ENCODE peak calls at places on chromosomes 2 and 18, in four cellular contexts. One of them, this sample, is unnamed.

GRCh38 chr2:6917761-6918421 is 679 bp downstream of the RNF144A start:
- DNase-seq in fibroblast of lung: no peak
- DNase-seq in tibial artery: no peak
- DNase-seq in PC-3: no peak
- DNase-seq in this sample: no peak

GRCh38 chr2:7118606-7119503 is 201.6 kb downstream of the RNF144A start:
- DNase-seq in PC-3: peak; percentile 61
- DNase-seq in tibial artery: no peak
- DNase-seq in fibroblast of lung: peak; percentile 26
- DNase-seq in this sample: peak; percentile 27

GRCh38 chr2:63189026-63189425 is 138.4 kb downstream of the OTX1 start:
- DNase-seq in fibroblast of lung: peak; percentile 35
- DNase-seq in tibial artery: no peak
- DNase-seq in PC-3: peak; percentile 68
- DNase-seq in this sample: peak; percentile 34

GRCh38 chr2:177489719-177490301 is 97.2 kb downstream of the AGPS start:
- DNase-seq in fibroblast of lung: peak; percentile 19
- DNase-seq in tibial artery: no peak
- DNase-seq in PC-3: peak; percentile 56
- DNase-seq in this sample: no peak

GRCh38 chr2:38907743-38908562 is 18.3 kb downstream of the ARHGEF33 start:
- DNase-seq in fibroblast of lung: no peak
- DNase-seq in tibial artery: no peak
- DNase-seq in PC-3: peak; percentile 30
- DNase-seq in this sample: peak; percentile 52

GRCh38 chr18:49520661-49521145 is 33.7 kb upstream of the C18orf32 start:
- DNase-seq in tibial artery: no peak
- DNase-seq in PC-3: peak; percentile 41
- DNase-seq in fibroblast of lung: peak; percentile 32
- DNase-seq in this sample: no peak

GRCh38 chr2:218428846-218429558 is 10.1 kb downstream of the VIL1 start:
- DNase-seq in PC-3: no peak
- DNase-seq in tibial artery: no peak
- DNase-seq in fibroblast of lung: no peak
- DNase-seq in this sample: peak; percentile 16

GRCh38 chr2:118845005-118845842 is 2.2 kb downstream of the EN1 start:
- DNase-seq in fibroblast of lung: no peak
- DNase-seq in tibial artery: no peak
- DNase-seq in PC-3: no peak
- DNase-seq in this sample: no peak

GRCh38 chr2:241649414-241649813 is 11.9 kb downstream of the ATG4B start:
- DNase-seq in PC-3: no peak
- DNase-seq in tibial artery: no peak
- DNase-seq in fibroblast of lung: no peak
- DNase-seq in this sample: no peak

GRCh38 chr2:177119099-177119498 is 93.5 kb upstream of the HNRNPA3 start:
- DNase-seq in tibial artery: no peak
- DNase-seq in PC-3: no peak
- DNase-seq in fibroblast of lung: no peak
- DNase-seq in this sample: no peak

GRCh38 chr2:37984589-37984988 is 59.5 kb downstream of the RMDN2 start:
- DNase-seq in tibial artery: no peak
- DNase-seq in PC-3: peak; percentile 41
- DNase-seq in fibroblast of lung: peak; percentile 16
- DNase-seq in this sample: no peak

GRCh38 chr18:39051013-39051412 is 1485.4 kb upstream of the CELF4 start:
- DNase-seq in fibroblast of lung: peak; percentile 43
- DNase-seq in tibial artery: no peak
- DNase-seq in PC-3: no peak
- DNase-seq in this sample: no peak

GRCh38 chr2:204726831-204727230 is 181.6 kb downstream of the PARD3B start:
- DNase-seq in tibial artery: no peak
- DNase-seq in fibroblast of lung: no peak
- DNase-seq in PC-3: no peak
- DNase-seq in this sample: no peak

GRCh38 chr18:76490701-76491171 is 4.3 kb downstream of the ZNF516 start:
- DNase-seq in PC-3: no peak
- DNase-seq in fibroblast of lung: peak; percentile 30
- DNase-seq in tibial artery: no peak
- DNase-seq in this sample: peak; percentile 56

GRCh38 chr18:45687617-45688016 is 36.4 kb upstream of the SLC14A1 start:
- DNase-seq in fibroblast of lung: no peak
- DNase-seq in PC-3: no peak
- DNase-seq in tibial artery: no peak
- DNase-seq in this sample: peak; percentile 38

GRCh38 chr18:55422456-55423185 is 165.4 kb downstream of the TCF4 start:
- DNase-seq in tibial artery: peak; percentile 47
- DNase-seq in fibroblast of lung: peak; percentile 79
- DNase-seq in PC-3: no peak
- DNase-seq in this sample: no peak

GRCh38 chr2:33448216-33448899 is 28.1 kb upstream of the RASGRP3 start:
- DNase-seq in fibroblast of lung: no peak
- DNase-seq in tibial artery: no peak
- DNase-seq in PC-3: no peak
- DNase-seq in this sample: no peak

GRCh38 chr2:22055784-22056620 is 932.2 kb downstream of the TDRD15 start:
- DNase-seq in tibial artery: no peak
- DNase-seq in PC-3: no peak
- DNase-seq in fibroblast of lung: no peak
- DNase-seq in this sample: no peak

GRCh38 chr2:94874277-94874997 is 3.2 kb downstream of the TEKT4 start:
- DNase-seq in fibroblast of lung: peak; percentile 15
- DNase-seq in PC-3: peak; percentile 80
- DNase-seq in tibial artery: no peak
- DNase-seq in this sample: peak; percentile 90

GRCh38 chr2:202023198-202023903 is 10.3 kb upstream of the FZD7 start:
- DNase-seq in PC-3: no peak
- DNase-seq in tibial artery: no peak
- DNase-seq in fibroblast of lung: no peak
- DNase-seq in this sample: no peak

GRCh38 chr2:54207666-54208195 is 48.3 kb downstream of the TSPYL6 start:
- DNase-seq in PC-3: no peak
- DNase-seq in tibial artery: no peak
- DNase-seq in fibroblast of lung: peak; percentile 57
- DNase-seq in this sample: no peak

GRCh38 chr2:102436284-102436683 is 13.3 kb downstream of the IL18RAP start:
- DNase-seq in fibroblast of lung: peak; percentile 78
- DNase-seq in PC-3: no peak
- DNase-seq in tibial artery: no peak
- DNase-seq in this sample: no peak

GRCh38 chr18:1930291-1931270 is 640.7 kb downstream of the METTL4 start:
- DNase-seq in fibroblast of lung: no peak
- DNase-seq in PC-3: no peak
- DNase-seq in tibial artery: no peak
- DNase-seq in this sample: no peak

GRCh38 chr2:6283259-6283658 is 582.4 kb downstream of the CMPK2 start:
- DNase-seq in PC-3: no peak
- DNase-seq in tibial artery: no peak
- DNase-seq in fibroblast of lung: peak; percentile 7
- DNase-seq in this sample: no peak

GRCh38 chr2:7904319-7904718 is 777.5 kb upstream of the ID2 start:
- DNase-seq in fibroblast of lung: no peak
- DNase-seq in tibial artery: no peak
- DNase-seq in PC-3: no peak
- DNase-seq in this sample: no peak

GRCh38 chr18:43486462-43486861 is 209.2 kb upstream of the SYT4 start:
- DNase-seq in fibroblast of lung: no peak
- DNase-seq in PC-3: no peak
- DNase-seq in tibial artery: no peak
- DNase-seq in this sample: no peak

GRCh38 chr2:177147093-177147694 is 65.4 kb upstream of the HNRNPA3 start:
- DNase-seq in tibial artery: no peak
- DNase-seq in fibroblast of lung: peak; percentile 47
- DNase-seq in PC-3: peak; percentile 77
- DNase-seq in this sample: peak; percentile 47

GRCh38 chr2:31263636-31264190 is 29.8 kb downstream of the EHD3 start:
- DNase-seq in tibial artery: no peak
- DNase-seq in PC-3: no peak
- DNase-seq in fibroblast of lung: no peak
- DNase-seq in this sample: no peak
- TF ChIP-seq CTCF in tibial artery: peak; percentile 35
- TF ChIP-seq CTCF in PC-3: no peak
- TF ChIP-seq CTCF in fibroblast of lung: no peak
- TF ChIP-seq CTCF in this sample: peak; percentile 14

GRCh38 chr2:101188683-101189405 is 37.7 kb upstream of the TBC1D8 start:
- DNase-seq in PC-3: peak; percentile 71
- DNase-seq in fibroblast of lung: peak; percentile 26
- DNase-seq in tibial artery: no peak
- DNase-seq in this sample: no peak
- TF ChIP-seq CTCF in PC-3: peak; percentile 84
- TF ChIP-seq CTCF in fibroblast of lung: peak; percentile 67
- TF ChIP-seq CTCF in tibial artery: peak; percentile 20
- TF ChIP-seq CTCF in this sample: peak; percentile 5

GRCh38 chr18:73352546-73352945 is 484.8 kb upstream of the NETO1 start:
- DNase-seq in fibroblast of lung: no peak
- DNase-seq in tibial artery: no peak
- DNase-seq in PC-3: no peak
- DNase-seq in this sample: no peak
- TF ChIP-seq CTCF in fibroblast of lung: no peak
- TF ChIP-seq CTCF in tibial artery: no peak
- TF ChIP-seq CTCF in PC-3: no peak
- TF ChIP-seq CTCF in this sample: no peak

DNA sequence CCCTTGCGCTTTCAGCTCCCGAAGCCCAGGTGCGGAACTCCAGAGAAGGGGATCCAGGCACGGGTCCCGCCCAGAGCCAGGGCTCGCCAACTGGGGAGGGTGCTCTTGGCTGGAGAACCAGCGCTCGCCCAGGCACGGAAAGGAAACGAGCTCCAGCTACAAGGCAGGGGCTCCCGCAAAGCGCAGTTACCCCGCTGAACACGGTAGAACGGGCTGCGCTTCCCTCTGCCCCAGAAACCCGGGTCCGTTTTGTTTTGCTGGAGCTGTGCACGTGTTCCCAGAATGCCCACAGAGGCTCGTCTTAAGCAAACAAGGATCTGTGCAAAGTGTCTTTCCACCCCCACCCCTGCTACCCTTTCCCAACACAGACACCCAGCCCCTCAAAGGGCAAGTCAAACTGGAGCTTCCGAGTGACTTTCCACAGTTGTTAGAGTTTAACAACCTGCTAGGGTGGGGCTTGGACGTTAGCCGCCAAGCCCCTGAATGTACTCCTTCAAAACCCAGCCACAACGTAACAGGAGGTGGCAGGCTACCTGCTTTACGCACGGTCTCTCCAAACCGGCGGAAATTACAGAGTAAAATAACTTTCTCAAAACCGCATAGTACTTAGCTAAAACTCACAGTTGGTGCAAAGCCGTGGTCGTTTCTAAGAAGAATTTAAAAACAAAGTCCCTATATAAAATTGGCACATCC is 772 bp downstream of the RNF125 start:
- DNase-seq in tibial artery: peak; percentile 27
- DNase-seq in PC-3: peak; percentile 9
- DNase-seq in fibroblast of lung: peak; percentile 58
- DNase-seq in this sample: peak; percentile 53
- TF ChIP-seq CTCF in tibial artery: no peak
- TF ChIP-seq CTCF in PC-3: no peak
- TF ChIP-seq CTCF in fibroblast of lung: no peak
- TF ChIP-seq CTCF in this sample: no peak

DNA sequence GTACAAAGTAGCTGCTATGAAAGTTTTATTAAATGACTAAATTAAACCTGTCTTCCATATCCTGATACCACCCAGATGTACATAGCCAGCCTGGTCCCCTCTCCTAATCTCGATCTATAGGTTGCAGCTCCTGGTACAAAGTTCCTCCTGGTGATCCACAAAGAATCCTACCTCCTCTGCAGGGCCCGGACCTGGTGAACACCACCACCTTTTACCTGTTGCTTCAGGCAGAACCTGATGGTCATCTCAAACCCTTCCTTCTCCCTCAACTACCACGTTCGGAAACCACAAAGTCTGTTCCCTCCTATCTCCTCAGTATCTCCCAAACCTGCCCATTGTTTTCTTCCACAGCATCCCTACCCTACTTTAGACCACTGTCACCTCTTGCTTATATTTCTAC is 15.5 kb downstream of the FOXI3 start:
- DNase-seq in fibroblast of lung: no peak
- DNase-seq in tibial artery: no peak
- DNase-seq in PC-3: no peak
- DNase-seq in this sample: no peak
- TF ChIP-seq CTCF in fibroblast of lung: no peak
- TF ChIP-seq CTCF in tibial artery: no peak
- TF ChIP-seq CTCF in PC-3: no peak
- TF ChIP-seq CTCF in this sample: no peak

GRCh38 chr18:12276736-12277554 is 22.8 kb downstream of the CIDEA start:
- DNase-seq in fibroblast of lung: no peak
- DNase-seq in tibial artery: no peak
- DNase-seq in PC-3: no peak
- DNase-seq in this sample: no peak

GRCh38 chr18:12274793-12275192 is 20.6 kb downstream of the CIDEA start:
- DNase-seq in tibial artery: no peak
- DNase-seq in PC-3: no peak
- DNase-seq in fibroblast of lung: no peak
- DNase-seq in this sample: no peak

GRCh38 chr18:12278765-12279682 is 24.9 kb downstream of the CIDEA start:
- DNase-seq in PC-3: no peak
- DNase-seq in fibroblast of lung: peak; percentile 98
- DNase-seq in tibial artery: peak; percentile 90
- DNase-seq in this sample: no peak

GRCh38 chr18:12279781-12280531 is 25.8 kb downstream of the CIDEA start:
- DNase-seq in fibroblast of lung: no peak
- DNase-seq in PC-3: no peak
- DNase-seq in tibial artery: no peak
- DNase-seq in this sample: no peak

DNA sequence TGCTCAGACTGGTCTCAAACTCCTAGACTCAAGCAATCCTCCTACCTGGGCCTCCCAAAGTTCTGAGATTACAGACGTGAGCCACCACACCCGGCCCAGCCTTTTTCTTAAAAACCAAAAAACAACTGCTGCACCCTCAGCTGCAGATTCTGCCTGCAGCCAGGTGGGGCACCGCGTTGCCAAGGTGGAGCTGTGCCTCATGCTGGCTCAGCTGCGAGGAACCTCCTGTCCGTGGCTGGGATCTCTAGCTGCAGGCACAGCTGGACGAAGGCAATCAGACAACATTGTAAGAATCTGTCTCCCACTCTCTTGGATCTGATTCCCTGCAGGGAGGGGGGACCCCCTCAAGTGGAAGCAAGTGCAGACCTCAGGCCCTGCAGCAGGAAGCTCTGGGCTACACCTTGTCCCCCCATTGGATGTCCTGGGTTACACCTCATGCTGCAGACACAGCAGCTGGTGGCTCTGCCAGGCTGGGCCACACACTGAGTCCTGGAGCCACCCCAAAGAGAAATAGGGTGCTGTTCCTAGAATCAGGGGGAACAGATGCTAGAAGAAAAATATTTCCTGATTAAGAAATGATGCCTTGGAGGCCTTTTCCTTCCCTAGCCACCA is 24.1 kb downstream of the CIDEA start:
- DNase-seq in tibial artery: no peak
- DNase-seq in fibroblast of lung: no peak
- DNase-seq in PC-3: peak; percentile 50
- DNase-seq in this sample: no peak
- TF ChIP-seq CTCF in tibial artery: no peak
- TF ChIP-seq CTCF in fibroblast of lung: no peak
- TF ChIP-seq CTCF in PC-3: peak; percentile 67
- TF ChIP-seq CTCF in this sample: peak; percentile 30

GRCh38 chr18:9661564-9661963 is 46.5 kb upstream of the RAB31 start:
- DNase-seq in tibial artery: no peak
- DNase-seq in PC-3: peak; percentile 56
- DNase-seq in fibroblast of lung: no peak
- DNase-seq in this sample: no peak
- TF ChIP-seq CTCF in tibial artery: no peak
- TF ChIP-seq CTCF in PC-3: peak; percentile 68
- TF ChIP-seq CTCF in fibroblast of lung: no peak
- TF ChIP-seq CTCF in this sample: no peak

This sample was measured in GM10248.